ENCODE peak calls at places on chromosomes 11 and 22, in seven cellular contexts. A, T, Y, E, C, W and L are unnamed samples.

GRCh38 chr22:35174398-35174797 is 82.9 kb upstream of the HMGXB4 start:
- DNase-seq in A (no peak), T (no peak), Y (no peak), E (no peak), C (no peak), W (no peak), L (no peak)

GRCh38 chr22:39967103-39967829 is 7.1 kb downstream of the TMA7B start:
- DNase-seq in A (no peak), T (no peak), Y (peak; percentile 69), E (peak; percentile 79), C (no peak), W (peak; percentile 11), L (no peak)

GRCh38 chr22:39292561-39293074 is 26.8 kb downstream of the RPL3 start:
- DNase-seq in A (peak; percentile 95), T (peak; percentile 96), Y (peak; percentile 97), E (peak; percentile 96), C (peak; percentile 47), W (peak; percentile 93), L (peak; percentile 68)

GRCh38 chr11:83072689-83073242 is 1.1 kb upstream of the RAB30 start:
- DNase-seq in A (no peak), T (no peak), Y (no peak), E (no peak), C (peak; percentile 15), W (no peak), L (no peak)

GRCh38 chr11:14270690-14271542 is 88.1 kb downstream of the RRAS2 start:
- DNase-seq in A (no peak), T (no peak), Y (no peak), E (no peak), C (no peak), W (no peak), L (no peak)

GRCh38 chr11:30876228-30876627 is 290.1 kb upstream of the MPPED2 start:
- DNase-seq in A (no peak), T (no peak), Y (no peak), E (no peak), C (no peak), W (no peak), L (no peak)

GRCh38 chr11:45455536-45455935 is 169.4 kb upstream of the SYT13 start:
- DNase-seq in A (no peak), T (no peak), Y (peak; percentile 6), E (no peak), C (no peak), W (no peak), L (no peak)

GRCh38 chr11:69040581-69041260 is 8.0 kb upstream of the TPCN2 start:
- DNase-seq in A (no peak), T (no peak), Y (peak; percentile 79), E (peak; percentile 91), C (no peak), W (no peak), L (no peak)

DNA sequence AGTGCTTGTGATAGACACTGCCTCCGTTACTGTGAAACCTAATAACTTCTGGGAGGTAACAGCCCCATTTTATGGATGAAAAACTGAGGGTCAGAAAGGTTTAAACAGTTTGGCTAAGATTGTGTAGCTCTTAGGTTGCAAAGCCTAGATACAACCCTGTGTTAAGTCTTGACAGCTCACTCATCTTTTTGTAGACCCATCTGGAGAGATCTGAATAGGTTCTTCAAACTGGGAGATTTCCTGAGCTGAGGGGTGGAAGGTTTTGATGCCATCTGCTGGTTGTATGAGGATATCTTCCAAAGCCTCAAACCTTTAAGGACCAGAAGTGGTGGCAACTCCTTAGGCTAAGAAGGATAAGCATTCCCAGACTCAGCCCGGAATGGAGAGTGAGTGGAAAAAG is 8.3 kb downstream of the YPEL4 start:
- DNase-seq in A (peak; percentile 23), T (no peak), Y (peak; percentile 87), E (peak; percentile 48), C (peak; percentile 71), W (peak; percentile 74), L (no peak)
- TF ChIP-seq CTCF in A (peak; percentile 30), T (peak; percentile 61), Y (peak; percentile 79), E (peak; percentile 65), C (peak; percentile 66), W (peak; percentile 69), L (no peak)

DNA sequence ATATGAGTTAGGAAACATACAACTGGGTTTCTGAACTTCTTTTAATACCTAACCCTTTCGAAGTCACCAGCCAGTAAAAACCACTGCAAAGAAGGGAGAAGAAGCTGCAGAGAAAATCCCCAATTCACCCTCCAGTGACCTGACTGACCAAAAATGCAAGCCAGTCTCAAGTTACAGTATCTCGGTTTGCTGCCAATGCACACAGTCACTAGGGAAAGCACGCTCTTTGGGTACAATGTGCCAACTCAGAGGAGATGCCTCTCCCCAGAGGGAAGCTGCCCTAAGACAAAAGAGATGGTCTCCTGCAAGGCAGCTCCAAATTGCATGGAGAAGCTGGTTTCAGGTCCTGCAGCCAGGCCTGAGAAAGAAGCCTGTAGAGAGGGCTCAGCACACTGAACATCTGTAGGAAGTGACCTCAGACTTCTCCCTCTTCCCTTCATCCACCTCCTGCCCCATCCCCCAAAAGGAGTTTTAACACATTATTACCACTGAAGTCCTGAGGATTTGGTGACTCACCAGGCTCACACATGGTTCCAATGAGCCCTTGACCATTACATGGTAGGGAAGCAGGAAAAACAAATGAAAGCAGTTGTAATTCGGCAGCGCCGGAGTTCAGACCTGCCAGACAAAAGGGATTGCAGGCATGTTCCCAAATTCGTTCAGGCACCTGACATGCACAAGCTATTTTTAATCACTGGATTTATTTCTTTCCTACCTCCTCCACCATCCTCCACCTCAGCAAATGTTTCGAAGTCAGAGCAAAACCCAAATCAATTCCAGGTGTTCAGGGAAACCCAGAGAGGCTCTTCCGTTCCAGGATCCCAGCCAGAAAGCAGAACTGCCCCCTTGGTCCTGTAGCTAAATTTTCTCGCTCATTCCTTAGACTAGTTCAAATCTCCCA is 90.1 kb downstream of the ETS1 start:
- DNase-seq in A (peak; percentile 59), T (no peak), Y (peak; percentile 98), E (peak; percentile 98), C (no peak), W (peak; percentile 86), L (no peak)
- TF ChIP-seq CTCF in A (no peak), T (no peak), Y (no peak), E (no peak), C (no peak), W (no peak), L (no peak)

GRCh38 chr11:61578819-61579218 is 2.1 kb downstream of the SYT7 start:
- DNase-seq in A (no peak), T (no peak), Y (no peak), E (no peak), C (no peak), W (no peak), L (no peak)

GRCh38 chr11:61581030-61581928 is at the start of gene SYT7:
- DNase-seq in A (peak; percentile 98), T (peak; percentile 97), Y (peak; percentile 98), E (peak; percentile 99), C (peak; percentile 98), W (peak; percentile 97), L (peak; percentile 100)

GRCh38 chr11:61579398-61580291 is 1.2 kb downstream of the SYT7 start:
- DNase-seq in A (no peak), T (no peak), Y (no peak), E (no peak), C (peak; percentile 55), W (no peak), L (no peak)

GRCh38 chr11:61581931-61582330 is 1.1 kb upstream of the SYT7 start:
- DNase-seq in A (no peak), T (no peak), Y (no peak), E (no peak), C (no peak), W (no peak), L (no peak)

DNA sequence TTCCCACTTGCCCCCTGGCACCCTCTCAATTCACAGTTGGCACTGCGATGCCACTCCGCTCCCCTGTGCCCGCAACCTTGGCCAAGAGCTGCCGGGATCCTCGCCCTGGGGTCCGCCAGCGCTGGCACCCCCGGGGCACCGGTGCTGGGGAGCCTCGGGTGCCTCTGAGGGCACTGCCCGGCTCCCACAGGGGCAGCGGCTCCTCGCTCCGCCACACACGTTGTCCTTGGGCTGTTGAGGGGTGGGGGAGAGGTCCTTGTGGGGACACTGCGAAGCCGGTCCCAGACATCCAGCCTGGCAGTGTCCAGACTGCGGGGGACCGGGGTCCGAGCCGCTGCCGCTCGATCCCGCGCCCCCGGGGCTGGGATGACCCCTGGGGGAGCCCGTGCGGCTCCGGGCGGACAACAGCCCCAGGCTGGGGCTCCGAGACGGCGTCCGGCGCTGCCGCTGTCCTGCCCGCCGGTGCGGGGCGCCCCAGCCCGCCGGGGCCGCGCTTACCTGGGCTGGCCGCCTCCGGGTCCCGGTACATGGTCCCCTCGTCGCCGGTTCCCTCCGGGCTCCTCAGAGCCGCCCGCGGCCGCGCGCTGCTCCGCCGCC is 486 bp downstream of the SYT7 start:
- DNase-seq in A (peak; percentile 49), T (no peak), Y (no peak), E (no peak), C (peak; percentile 45), W (no peak), L (no peak)
- TF ChIP-seq CTCF in A (no peak), T (peak; percentile 22), Y (no peak), E (no peak), C (peak; percentile 31), W (no peak), L (no peak)

GRCh38 chr11:12684354-12684753 is 10.1 kb downstream of the TEAD1 start:
- DNase-seq in A (no peak), T (no peak), Y (no peak), E (no peak), C (peak; percentile 63), W (no peak), L (no peak)
- TF ChIP-seq CTCF in A (no peak), T (no peak), Y (no peak), E (no peak), C (no peak), W (no peak), L (no peak)

GRCh38 chr11:72494109-72494429 is 59.7 kb upstream of the CLPB start:
- DNase-seq in A (no peak), T (no peak), Y (no peak), E (no peak), C (no peak), W (no peak), L (no peak)

GRCh38 chr11:72491001-72491400 is 56.7 kb upstream of the CLPB start:
- DNase-seq in A (no peak), T (no peak), Y (peak; percentile 57), E (peak; percentile 41), C (no peak), W (no peak), L (no peak)

GRCh38 chr11:72497731-72498130 is 63.4 kb upstream of the CLPB start:
- DNase-seq in A (no peak), T (no peak), Y (no peak), E (no peak), C (no peak), W (no peak), L (no peak)

GRCh38 chr11:72493426-72494108 is 59.2 kb upstream of the CLPB start:
- DNase-seq in A (no peak), T (no peak), Y (peak; percentile 48), E (peak; percentile 45), C (peak; percentile 34), W (no peak), L (no peak)
- TF ChIP-seq CTCF in A (no peak), T (no peak), Y (no peak), E (no peak), C (peak; percentile 46), W (no peak), L (no peak)